ENCODE peak calls at places on chromosome 15, in six cellular contexts. A is GM23338, Y is A549, T is psoas muscle, G is AG04450, V is ascending aorta. R is an unnamed sample.

GRCh38 chr15:26125664-26126063 is 262.5 kb upstream of the ATP10A start:
- DNase-seq in A (no peak), Y (no peak), T (no peak), G (no peak), V (no peak), R (no peak)

GRCh38 chr15:68818671-68819450 is 1.8 kb downstream of the ANP32A start:
- DNase-seq in A (peak; percentile 68), Y (peak; percentile 67), T (peak; percentile 53), G (no peak), V (no peak), R (peak; percentile 23)

GRCh38 chr15:31245135-31245689 is 81.4 kb upstream of the KLF13 start:
- DNase-seq in A (no peak), Y (no peak), T (no peak), G (no peak), V (no peak), R (no peak)

GRCh38 chr15:85685366-85685765 is 109.4 kb downstream of the KLHL25 start:
- DNase-seq in A (no peak), Y (no peak), T (no peak), G (no peak), V (no peak), R (no peak)

GRCh38 chr15:83299462-83299861 is 15.0 kb upstream of the BNC1 start:
- DNase-seq in A (no peak), Y (no peak), T (no peak), G (no peak), V (no peak), R (no peak)

GRCh38 chr15:78045189-78045588 is 32.3 kb downstream of the TBC1D2B start:
- DNase-seq in A (no peak), Y (no peak), T (no peak), G (no peak), V (no peak), R (no peak)

GRCh38 chr15:33852570-33852969 is 115.7 kb upstream of the CHRM5 start:
- DNase-seq in A (no peak), Y (peak; percentile 14), T (no peak), G (no peak), V (no peak), R (no peak)

GRCh38 chr15:96330450-96331140 is at the start of gene NR2F2:
- DNase-seq in A (peak; percentile 98), Y (peak; percentile 98), T (peak; percentile 96), G (peak; percentile 99), V (peak; percentile 90), R (peak; percentile 11)

GRCh38 chr15:40190591-40190990 is 29.7 kb downstream of the BUB1B start:
- DNase-seq in A (no peak), Y (peak; percentile 16), T (no peak), G (peak; percentile 38), V (no peak), R (no peak)

GRCh38 chr15:42153874-42154575 is 2.4 kb downstream of the PLA2G4F start:
- DNase-seq in A (no peak), Y (no peak), T (no peak), G (no peak), V (no peak), R (no peak)

GRCh38 chr15:96073908-96074307 is 256.6 kb upstream of the NR2F2 start:
- DNase-seq in A (no peak), Y (no peak), T (no peak), G (no peak), V (no peak), R (no peak)

GRCh38 chr15:44569316-44569715 is 32.4 kb downstream of the EIF3J start:
- DNase-seq in A (no peak), Y (no peak), T (no peak), G (no peak), V (no peak), R (no peak)

GRCh38 chr15:40276927-40277326 is 5.9 kb downstream of the ANKRD63 start:
- DNase-seq in A (no peak), Y (no peak), T (no peak), G (no peak), V (no peak), R (no peak)

GRCh38 chr15:81311834-81312459 is 12.0 kb downstream of the STARD5 start:
- DNase-seq in A (no peak), Y (no peak), T (no peak), G (no peak), V (no peak), R (no peak)

GRCh38 chr15:51499379-51499976 is 123.1 kb downstream of the DMXL2 start:
- DNase-seq in A (peak; percentile 79), Y (peak; percentile 73), T (no peak), G (peak; percentile 15), V (no peak), R (no peak)

GRCh38 chr15:29844290-29844903 is 22.1 kb upstream of the TJP1 start:
- DNase-seq in A (no peak), Y (no peak), T (no peak), G (no peak), V (no peak), R (no peak)
- H3K27ac ChIP-seq in A (no peak overlapping the region), Y (peak overlapping the region; percentile 55), T (no peak overlapping the region), G (peak overlapping the region; percentile 54), V (no peak overlapping the region), R (no peak overlapping the region)

GRCh38 chr15:64883097-64883581 is 28.6 kb upstream of the ANKDD1A start:
- DNase-seq in A (no peak), Y (no peak), T (no peak), G (no peak), V (no peak), R (no peak)
- H3K27ac ChIP-seq in A (no peak overlapping the region), Y (no peak overlapping the region), T (peak overlapping the region; percentile 46), G (peak overlapping the region; percentile 85), V (peak overlapping the region; percentile 55), R (no peak overlapping the region)

GRCh38 chr15:64133619-64134018 is 17.9 kb upstream of the SNX22 start:
- DNase-seq in A (no peak), Y (no peak), T (no peak), G (no peak), V (no peak), R (no peak)
- H3K27ac ChIP-seq in A (no peak overlapping the region), Y (no peak overlapping the region), T (no peak overlapping the region), G (no peak overlapping the region), V (no peak overlapping the region), R (no peak overlapping the region)

DNA sequence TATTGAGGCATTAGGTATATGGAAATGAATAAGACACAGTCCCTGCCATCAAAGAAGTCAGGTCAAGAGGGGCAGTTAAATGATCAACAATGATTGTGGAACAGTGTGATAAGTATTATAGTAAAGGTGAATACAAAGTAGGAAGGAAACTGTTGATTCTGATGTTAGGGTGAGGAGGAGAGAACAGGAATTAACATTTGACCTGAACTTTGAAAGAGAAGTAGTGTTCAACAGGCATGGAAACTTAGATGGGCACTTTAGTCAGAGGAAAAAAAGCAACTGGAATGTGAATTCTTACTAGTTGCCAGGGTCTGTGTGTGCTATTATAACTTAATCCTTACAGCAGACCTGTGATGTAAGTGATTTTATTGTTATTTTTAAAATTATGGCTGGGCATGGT is 17.6 kb downstream of the HACD3 start:
- DNase-seq in A (no peak), Y (no peak), T (no peak), G (no peak), V (no peak), R (no peak)
- H3K27ac ChIP-seq in A (no peak overlapping the region), Y (no peak overlapping the region), T (no peak overlapping the region), G (no peak overlapping the region), V (no peak overlapping the region), R (no peak overlapping the region)

DNA sequence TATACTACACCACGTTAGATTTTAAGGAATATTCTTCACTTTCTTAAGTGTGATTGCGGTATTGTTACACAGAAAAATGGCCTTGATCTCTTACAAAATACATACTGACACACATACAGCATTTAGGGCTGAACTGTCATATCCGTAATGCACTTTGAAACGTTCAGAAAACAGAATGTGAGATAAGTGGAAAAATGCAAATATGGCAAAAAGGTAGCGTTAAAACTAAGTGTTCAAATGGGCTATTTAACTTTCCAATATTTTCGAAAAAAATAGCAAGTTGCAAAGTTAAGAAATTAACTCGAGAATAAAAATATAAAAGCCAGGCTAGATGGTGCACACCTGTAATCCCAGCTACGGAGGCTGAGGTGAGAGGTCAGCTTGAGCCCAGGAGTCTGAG is 1.7 kb downstream of the ZNF280D start:
- DNase-seq in A (no peak), Y (no peak), T (no peak), G (no peak), V (no peak), R (no peak)
- H3K27ac ChIP-seq in A (no peak overlapping the region), Y (peak overlapping the region; percentile 93), T (peak overlapping the region; percentile 92), G (no peak overlapping the region), V (peak overlapping the region; percentile 96), R (no peak overlapping the region)

GRCh38 chr15:64970696-64971095 is 19.0 kb downstream of the SPG21 start:
- DNase-seq in A (no peak), Y (no peak), T (no peak), G (no peak), V (no peak), R (no peak)

GRCh38 chr15:64975390-64975789 is 14.3 kb downstream of the SPG21 start:
- DNase-seq in A (no peak), Y (no peak), T (no peak), G (no peak), V (no peak), R (no peak)

GRCh38 chr15:64969401-64969800 is 20.3 kb downstream of the SPG21 start:
- DNase-seq in A (no peak), Y (no peak), T (no peak), G (no peak), V (no peak), R (no peak)
- H3K27ac ChIP-seq in A (no peak overlapping the region), Y (no peak overlapping the region), T (no peak overlapping the region), G (no peak overlapping the region), V (no peak overlapping the region), R (no peak overlapping the region)

DNA sequence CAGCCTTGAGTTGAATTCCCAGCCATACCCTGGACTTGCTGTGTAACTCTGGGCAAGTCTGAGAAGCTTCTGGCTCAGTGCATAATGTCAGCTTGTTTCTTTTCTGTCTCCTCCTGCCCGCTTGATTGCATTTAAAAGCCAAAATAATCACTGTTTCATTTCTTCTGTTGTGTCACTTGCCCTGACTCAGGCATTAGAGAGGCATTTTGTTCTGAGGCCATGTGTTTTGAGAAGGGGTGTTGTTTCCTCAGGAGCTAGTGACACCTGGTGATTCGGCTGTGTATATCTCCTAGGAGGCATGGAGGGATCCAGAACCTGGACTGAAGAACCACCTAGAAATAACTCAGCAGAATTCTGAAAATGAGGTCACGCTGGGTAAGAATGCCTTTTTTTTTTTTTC is 16.0 kb downstream of the WDR73 start:
- DNase-seq in A (peak; percentile 75), Y (peak; percentile 63), T (no peak), G (no peak), V (no peak), R (no peak)
- H3K27ac ChIP-seq in A (peak overlapping the region; percentile 78), Y (no peak overlapping the region), T (peak overlapping the region; percentile 60), G (no peak overlapping the region), V (peak overlapping the region; percentile 48), R (no peak overlapping the region)

GRCh38 chr15:38670142-38671002 is 105.8 kb upstream of the RASGRP1 start:
- DNase-seq in A (no peak), Y (no peak), T (no peak), G (no peak), V (no peak), R (peak; percentile 55)

GRCh38 chr15:38671003-38671382 is 106.4 kb upstream of the RASGRP1 start:
- DNase-seq in A (no peak), Y (no peak), T (no peak), G (no peak), V (no peak), R (no peak)

GRCh38 chr15:38669160-38669505 is 104.5 kb upstream of the RASGRP1 start:
- DNase-seq in A (no peak), Y (no peak), T (no peak), G (no peak), V (no peak), R (no peak)

GRCh38 chr15:38672814-38673292 is 108.2 kb upstream of the RASGRP1 start:
- DNase-seq in A (no peak), Y (peak; percentile 5), T (no peak), G (no peak), V (no peak), R (no peak)

GRCh38 chr15:38671675-38672141 is 107.1 kb upstream of the RASGRP1 start:
- DNase-seq in A (no peak), Y (no peak), T (no peak), G (no peak), V (no peak), R (peak; percentile 51)
- H3K27ac ChIP-seq in A (no peak overlapping the region), Y (no peak overlapping the region), T (no peak overlapping the region), G (no peak overlapping the region), V (no peak overlapping the region), R (peak overlapping the region; percentile 85)